ENCODE peak calls at places on chromosomes 13 and 19, in seven cellular contexts. M is left ventricle myocardium inferior, O is tibial artery, N is dorsolateral prefrontal cortex, S is pancreas, R is GM10248, W is mammary epithelial cell. X is an unnamed sample.

GRCh38 chr13:51894239-51894638 is 32.5 kb downstream of the CCDC70 start:
- DNase-seq in R (no peak), M (no peak), W (peak), N (no peak), O (no peak), S (no peak), X (no peak)

GRCh38 chr19:29098863-29099481 is 114.0 kb downstream of the UQCRFS1 start:
- DNase-seq in O (peak), M (peak), R (no peak), S (no peak), N (no peak), W (peak), X (no peak)

GRCh38 chr19:51321799-51322198 is 10.4 kb downstream of the IGLON5 start:
- DNase-seq in R (no peak), S (no peak), O (no peak), W (no peak), M (no peak), N (no peak), X (no peak)

GRCh38 chr13:112348642-112349345 is 27.4 kb upstream of the SPACA7 start:
- DNase-seq in N (no peak), R (no peak), W (no peak), S (no peak), M (no peak), O (no peak), X (no peak)

GRCh38 chr13:37651891-37652290 is 53.3 kb upstream of the POSTN start:
- DNase-seq in N (no peak), M (no peak), R (no peak), S (no peak), O (no peak), W (peak), X (no peak)

GRCh38 chr19:34662919-34663318 is 14.0 kb downstream of the SCGB2B2 start:
- DNase-seq in R (no peak), S (no peak), O (no peak), N (no peak), W (peak), M (no peak), X (peak)

GRCh38 chr13:105598551-105598950 is 936.9 kb downstream of the EFNB2 start:
- DNase-seq in O (no peak), N (no peak), S (no peak), M (no peak), R (no peak), W (peak), X (no peak)

GRCh38 chr13:98450495-98451167 is 126.3 kb downstream of the STK24 start:
- DNase-seq in W (no peak), O (no peak), S (no peak), R (no peak), N (no peak), M (peak), X (peak)

GRCh38 chr19:41785653-41786052 is 10.7 kb upstream of the CEACAM3 start:
- DNase-seq in R (peak), W (peak), N (no peak), M (no peak), S (peak), O (peak), X (peak)

GRCh38 chr19:23440791-23441190 is 45.5 kb upstream of the ZNF91 start:
- DNase-seq in S (no peak), O (no peak), N (no peak), R (no peak), M (no peak), W (no peak), X (peak)

GRCh38 chr19:8221161-8221560 is 12.0 kb downstream of the CERS4 start:
- DNase-seq in R (no peak), M (no peak), S (peak), W (no peak), O (no peak), N (peak), X (no peak)

GRCh38 chr19:47190167-47190727 is 40.8 kb downstream of the BBC3 start:
- DNase-seq in S (peak), N (peak), M (peak), R (no peak), W (peak), O (peak), X (peak)

GRCh38 chr13:32234914-32235313 is 80.2 kb downstream of the ZAR1L start:
- DNase-seq in O (no peak), W (no peak), S (no peak), M (no peak), N (no peak), R (no peak), X (no peak)

GRCh38 chr13:51942189-51942588 is 69.1 kb downstream of the ATP7B start:
- DNase-seq in S (no peak), W (peak), N (no peak), R (no peak), M (no peak), O (no peak), X (no peak)

GRCh38 chr13:83975668-83976165 is 93.4 kb upstream of the SLITRK1 start:
- DNase-seq in S (no peak), W (no peak), O (no peak), M (no peak), R (no peak), N (no peak), X (no peak)

GRCh38 chr13:73416093-73416492 is 357.3 kb downstream of the KLF5 start:
- DNase-seq in R (no peak), S (no peak), N (no peak), W (no peak), M (no peak), O (no peak), X (no peak)

GRCh38 chr19:30719189-30719990 is 347.2 kb downstream of the ZNF536 start:
- DNase-seq in R (peak), W (peak), S (peak), O (no peak), M (peak), N (no peak), X (peak)

GRCh38 chr19:14413355-14413754 is 5.8 kb downstream of the DDX39A start:
- DNase-seq in W (no peak), S (no peak), R (no peak), O (no peak), N (no peak), M (no peak), X (no peak)

GRCh38 chr19:45474191-45474940 is 6.6 kb downstream of the FOSB start:
- DNase-seq in W (no peak), R (no peak), O (no peak), S (peak), N (no peak), M (no peak), X (no peak)

GRCh38 chr19:41870401-41870873 is 6.6 kb upstream of the CD79A start:
- DNase-seq in W (no peak), N (no peak), M (no peak), O (no peak), S (peak), R (no peak), X (peak)

GRCh38 chr19:40057166-40057565 is 1.1 kb upstream of the ZNF780B start:
- DNase-seq in S (no peak), M (no peak), R (no peak), W (no peak), N (no peak), O (no peak), X (no peak)

GRCh38 chr19:35458821-35459391 is 10.8 kb downstream of the FFAR2 start:
- DNase-seq in W (no peak), S (peak), M (no peak), N (no peak), R (peak), O (no peak), X (no peak)

GRCh38 chr19:43532571-43532961 is 422 bp upstream of the ZNF575 start:
- DNase-seq in N (no peak), S (peak), M (no peak), O (peak), W (no peak), R (peak), X (no peak)

GRCh38 chr19:44814132-44814470 is 5.2 kb downstream of the BCAM start:
- DNase-seq in M (no peak), R (no peak), W (no peak), S (no peak), O (no peak), N (no peak), X (no peak)

GRCh38 chr13:65881561-65882155 is 1348.5 kb downstream of the PCDH9 start:
- DNase-seq in S (no peak), M (no peak), W (peak), O (no peak), N (no peak), R (no peak), X (no peak)

GRCh38 chr19:17495639-17496265 is 15.7 kb upstream of the PGLS start:
- DNase-seq in W (no peak), S (no peak), O (no peak), M (no peak), R (no peak), N (no peak), X (no peak)

DNA sequence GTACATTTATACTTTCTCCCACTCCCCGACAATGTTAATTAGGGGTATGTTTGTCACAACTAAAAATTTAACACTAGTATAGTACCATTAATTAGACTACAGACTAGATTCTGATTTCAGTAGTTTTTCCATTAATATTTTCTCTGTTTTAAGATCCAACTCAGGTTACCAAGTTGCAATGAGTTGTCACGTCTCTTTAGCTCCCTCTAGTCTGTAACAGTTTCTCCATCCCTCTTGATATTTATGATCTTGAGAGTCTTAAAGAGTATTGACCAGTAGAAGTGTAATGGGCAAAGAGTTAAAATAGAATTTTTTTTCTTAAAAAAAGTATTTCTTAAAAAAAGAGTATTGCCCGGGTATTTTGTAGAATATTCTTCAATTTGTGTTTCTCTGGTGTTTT is 598.1 kb downstream of the TBC1D4 start:
- DNase-seq in W (no peak), M (no peak), S (no peak), O (no peak), N (no peak), R (no peak), X (no peak)
- TF ChIP-seq CTCF in W (peak), M (no peak), S (no peak), O (no peak), N (no peak), R (no peak), X (no peak)

DNA sequence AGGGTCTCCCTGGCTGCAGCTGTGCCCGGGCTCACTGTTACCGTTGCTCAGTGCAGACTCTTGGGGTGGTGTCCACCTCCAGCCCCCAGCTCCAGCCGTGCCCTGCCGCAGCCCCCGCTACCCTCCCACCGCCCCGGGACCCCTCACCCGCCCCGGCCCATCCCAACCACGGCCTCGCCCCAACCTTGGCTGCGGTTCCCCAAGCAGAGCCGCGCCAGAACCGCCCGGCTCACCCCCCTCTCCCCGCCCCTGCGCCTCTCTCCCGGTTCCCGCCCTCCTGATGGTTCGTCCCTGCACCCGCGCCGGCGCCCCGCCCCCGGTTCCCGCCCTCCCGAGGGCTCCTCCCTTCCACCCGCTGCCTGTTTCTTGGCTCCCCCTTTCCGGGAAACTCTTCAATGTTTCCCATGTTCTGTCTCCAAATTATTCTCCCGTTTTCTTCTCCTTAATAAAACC is 40.3 kb downstream of the ANKRD10 start:
- DNase-seq in M (peak), S (peak), W (peak), N (peak), R (peak), O (peak), X (peak)
- TF ChIP-seq CTCF in M (no peak), S (no peak), W (no peak), N (no peak), R (no peak), O (no peak), X (no peak)

DNA sequence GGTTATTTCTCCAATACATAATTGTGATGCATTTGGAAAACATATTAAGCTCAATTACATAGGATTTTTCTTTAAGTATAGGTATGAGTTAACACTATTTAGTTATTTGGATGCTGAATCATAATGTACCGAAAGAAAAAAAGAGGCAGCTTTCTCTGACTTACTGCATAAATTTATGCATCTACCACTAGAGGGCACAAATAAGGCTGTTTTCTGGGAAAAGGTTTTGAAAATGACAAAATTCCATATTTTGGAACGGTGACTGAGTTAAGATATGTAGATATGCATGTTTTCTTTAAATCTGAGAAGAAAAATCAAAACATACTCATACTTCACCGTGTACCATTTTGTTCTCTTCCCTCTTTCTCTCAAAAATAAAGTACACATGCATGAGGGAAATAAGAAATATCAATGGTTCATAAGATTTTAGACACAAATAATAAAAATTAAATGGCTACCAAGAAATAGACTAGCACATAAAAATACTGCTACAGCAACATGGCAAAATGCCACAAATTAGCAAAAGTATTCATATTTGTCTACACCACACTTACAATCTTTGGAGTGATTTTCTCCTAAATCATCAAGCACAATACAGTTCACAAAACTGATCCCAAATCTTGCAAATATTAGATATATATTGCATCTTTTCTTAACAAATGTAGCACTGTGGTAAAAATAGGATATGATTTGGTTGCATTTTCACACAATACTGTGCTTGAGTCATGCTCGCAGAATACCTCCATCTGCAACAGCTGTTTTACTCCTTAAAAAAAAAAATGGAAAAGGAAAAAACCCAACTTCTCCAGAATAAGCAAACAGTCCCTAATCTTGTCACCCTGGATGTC is 260.0 kb downstream of the FGF14 start:
- DNase-seq in N (no peak), R (peak), M (no peak), S (no peak), W (no peak), O (no peak), X (no peak)
- TF ChIP-seq CTCF in N (peak), R (peak), M (peak), S (peak), W (peak), O (peak), X (peak)

GRCh38 chr19:739998-740715 is 10.8 kb upstream of the MISP start:
- DNase-seq in M (no peak), O (no peak), N (no peak), R (no peak), W (no peak), S (peak), X (no peak)

GRCh38 chr19:743168-743687 is 7.7 kb upstream of the MISP start:
- DNase-seq in O (no peak), R (peak), W (no peak), S (peak), M (peak), N (no peak), X (no peak)

GRCh38 chr19:742540-743075 is 8.3 kb upstream of the MISP start:
- DNase-seq in N (no peak), R (no peak), O (no peak), W (no peak), S (no peak), M (no peak), X (no peak)

GRCh38 chr19:738509-739128 is 12.3 kb upstream of the MISP start:
- DNase-seq in S (no peak), O (no peak), W (no peak), M (no peak), R (no peak), N (no peak), X (no peak)

DNA sequence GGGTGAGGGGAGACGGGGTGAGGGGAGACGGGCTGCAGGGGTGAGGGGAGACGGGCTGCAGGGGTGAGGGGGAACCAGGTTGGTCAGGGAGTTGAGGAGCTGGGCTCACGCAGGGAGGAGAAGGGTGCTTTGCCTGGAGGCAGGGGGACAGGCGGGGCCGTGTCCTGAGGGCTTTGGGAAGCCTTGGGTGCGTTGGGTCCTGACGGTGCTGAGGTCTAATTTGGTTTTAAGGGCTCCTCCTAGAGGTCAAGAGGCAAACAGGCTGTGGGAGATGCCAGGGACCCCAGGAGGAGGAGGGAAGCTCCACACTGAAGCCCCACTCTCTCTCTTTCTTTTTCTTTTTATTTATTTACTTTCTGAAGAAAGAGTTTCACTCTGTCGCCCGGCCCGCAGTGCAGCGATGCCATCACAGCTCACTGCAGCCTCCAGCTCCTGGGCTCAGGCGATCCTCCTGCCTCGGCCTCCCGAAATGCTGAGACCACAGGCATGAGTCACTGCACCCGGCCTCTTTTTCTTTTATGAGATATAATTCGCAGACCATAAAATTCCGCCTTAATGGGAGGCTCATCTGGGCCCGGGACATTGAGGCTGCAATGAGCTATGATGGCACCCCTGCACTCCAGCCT is 9.3 kb upstream of the MISP start:
- DNase-seq in N (no peak), R (no peak), W (no peak), S (no peak), M (no peak), O (no peak), X (peak)
- TF ChIP-seq CTCF in N (no peak), R (peak), W (no peak), S (no peak), M (peak), O (no peak), X (no peak)

X was measured in activated CD8-positive, alpha-beta T cell treated with anti-CD3 and anti-CD28 coated beads for 36 hours.